ENCODE peak calls at places on chromosome 10, in eight cellular contexts. W is HCT116, E is NCI-H187, P is upper lobe of right lung, D is LNCaP clone FGC, K is SHP77, Z is AG09319, N is nucleus accumbens. H is an unnamed sample.

GRCh38 chr10:75910032-75910431 is 478.6 kb downstream of the LRMDA start:
- DNase-seq in W (no peak), E (no peak), P (no peak), D (no peak), K (no peak), Z (peak), N (no peak), H (no peak)

GRCh38 chr10:23439920-23440875 is 1.3 kb downstream of the OTUD1 start:
- DNase-seq in W (no peak), E (no peak), P (peak), D (no peak), K (no peak), Z (no peak), N (no peak), H (no peak)

GRCh38 chr10:63641799-63642198 is 120.6 kb downstream of the REEP3 start:
- DNase-seq in W (no peak), E (no peak), P (no peak), D (no peak), K (no peak), Z (no peak), N (no peak), H (no peak)

GRCh38 chr10:119726291-119727261 is 726 bp downstream of the INPP5F start:
- DNase-seq in W (no peak), E (no peak), P (no peak), D (no peak), K (no peak), Z (no peak), N (no peak), H (no peak)

GRCh38 chr10:116038259-116038658 is 234.7 kb downstream of the GFRA1 start:
- DNase-seq in W (no peak), E (no peak), P (no peak), D (no peak), K (no peak), Z (peak), N (no peak), H (no peak)

GRCh38 chr10:33735463-33735862 is 401.0 kb upstream of the NRP1 start:
- DNase-seq in W (no peak), E (no peak), P (no peak), D (no peak), K (no peak), Z (peak), N (no peak), H (no peak)

GRCh38 chr10:49225218-49225876 is 37.2 kb upstream of the TMEM273 start:
- DNase-seq in W (no peak), E (no peak), P (no peak), D (no peak), K (no peak), Z (no peak), N (no peak), H (no peak)

GRCh38 chr10:30589441-30589840 is 40.1 kb downstream of the LYZL2 start:
- DNase-seq in W (no peak), E (no peak), P (peak), D (no peak), K (no peak), Z (no peak), N (no peak), H (no peak)

GRCh38 chr10:126372359-126372758 is 15.9 kb downstream of the ADAM12 start:
- DNase-seq in W (no peak), E (no peak), P (no peak), D (peak), K (no peak), Z (no peak), N (no peak), H (no peak)

GRCh38 chr10:88127766-88128165 is 264.3 kb downstream of the PTEN start:
- DNase-seq in W (no peak), E (no peak), P (no peak), D (no peak), K (no peak), Z (no peak), N (no peak), H (no peak)

GRCh38 chr10:31620236-31621151 is 301.5 kb downstream of the ZEB1 start:
- DNase-seq in W (no peak), E (no peak), P (no peak), D (no peak), K (no peak), Z (peak), N (no peak), H (no peak)

GRCh38 chr10:86681722-86682386 is 13.5 kb downstream of the LDB3 start:
- DNase-seq in W (no peak), E (no peak), P (no peak), D (no peak), K (no peak), Z (no peak), N (no peak), H (no peak)

GRCh38 chr10:14553434-14553833 is 221.3 kb downstream of the FAM107B start:
- DNase-seq in W (no peak), E (no peak), P (no peak), D (no peak), K (no peak), Z (no peak), N (no peak), H (no peak)

GRCh38 chr10:58641708-58642107 is 129.0 kb downstream of the BICC1 start:
- DNase-seq in W (no peak), E (no peak), P (no peak), D (no peak), K (no peak), Z (no peak), N (no peak), H (no peak)

GRCh38 chr10:132878730-132879407 is 63.5 kb downstream of the CFAP46 start:
- DNase-seq in W (no peak), E (no peak), P (peak), D (no peak), K (no peak), Z (no peak), N (no peak), H (no peak)

GRCh38 chr10:109287858-109288257 is 635.5 kb downstream of the XPNPEP1 start:
- DNase-seq in W (no peak), E (no peak), P (no peak), D (no peak), K (no peak), Z (no peak), N (no peak), H (no peak)

GRCh38 chr10:130719447-130719752 is 583.2 kb downstream of the GLRX3 start:
- DNase-seq in W (no peak), E (no peak), P (peak), D (no peak), K (no peak), Z (no peak), N (no peak), H (no peak)

GRCh38 chr10:218753-219152 is 83.5 kb downstream of the ZMYND11 start:
- DNase-seq in W (no peak), E (no peak), P (no peak), D (no peak), K (no peak), Z (no peak), N (no peak), H (no peak)

GRCh38 chr10:33236916-33237315 is 97.6 kb downstream of the NRP1 start:
- DNase-seq in W (no peak), E (no peak), P (no peak), D (no peak), K (no peak), Z (no peak), N (no peak), H (no peak)